ENCODE peak calls at places on chromosomes 7 and 10, in five cellular contexts. W, O, Y, Z and L are unnamed samples. For H4K20me1, the result is how much of the 10 kb centered on the place peaks cover.

GRCh38 chr7:38630720-38631673 is at the start of gene AMPH:
- DNase-seq in Y (no peak), O (peak), Z (peak), W (peak), L (peak)

GRCh38 chr7:43325595-43325994 is 213.1 kb downstream of the HECW1 start:
- DNase-seq in W (no peak), Z (no peak), Y (no peak), O (no peak), L (no peak)

GRCh38 chr10:28087675-28088351 is 88.9 kb upstream of the ODAD2 start:
- DNase-seq in W (no peak), O (no peak), Z (no peak), Y (no peak), L (peak)

GRCh38 chr10:125936331-125936730 is 40.0 kb downstream of the FANK1 start:
- DNase-seq in Y (no peak), O (no peak), W (no peak), Z (no peak), L (no peak)

GRCh38 chr7:28389504-28390385 is 22.6 kb upstream of the CREB5 start:
- DNase-seq in Y (peak), Z (peak), O (peak), W (peak), L (peak)

GRCh38 chr7:26013551-26014083 is 138.4 kb upstream of the NFE2L3 start:
- DNase-seq in Z (no peak), O (no peak), Y (no peak), W (no peak), L (no peak)

GRCh38 chr7:16841681-16842080 is 36.9 kb upstream of the AGR2 start:
- DNase-seq in Z (no peak), O (no peak), W (no peak), Y (no peak), L (no peak)

GRCh38 chr7:151889406-151890354 is 12.8 kb upstream of the PRKAG2 start:
- DNase-seq in Y (no peak), W (no peak), O (no peak), Z (no peak), L (no peak)

GRCh38 chr7:99624487-99624886 is 7.7 kb downstream of the ZSCAN25 start:
- DNase-seq in Y (no peak), O (no peak), Z (no peak), W (no peak), L (no peak)

GRCh38 chr7:11665381-11665780 is 166.6 kb downstream of the THSD7A start:
- DNase-seq in W (no peak), Y (no peak), Z (no peak), O (no peak), L (no peak)

GRCh38 chr7:72435913-72436480 is 23.9 kb upstream of the CALN1 start:
- DNase-seq in O (no peak), Y (no peak), Z (no peak), W (no peak), L (no peak)

GRCh38 chr10:97701438-97702064 is 12.0 kb upstream of the MARVELD1 start:
- DNase-seq in Z (peak), Y (no peak), W (peak), O (peak), L (peak)

GRCh38 chr7:150947761-150948680 is 30.1 kb downstream of the KCNH2 start:
- DNase-seq in Z (no peak), O (no peak), Y (no peak), W (no peak), L (no peak)

GRCh38 chr10:97412891-97413304 is 11.8 kb upstream of the RRP12 start:
- DNase-seq in Z (peak), Y (peak), W (no peak), O (no peak), L (peak)

GRCh38 chr10:43461950-43462349 is 25.0 kb downstream of the ZNF487 start:
- DNase-seq in Z (peak), W (peak), Y (peak), O (peak), L (peak)

GRCh38 chr10:31751401-31752080 is 177.1 kb downstream of the ARHGAP12 start:
- DNase-seq in O (no peak), Z (no peak), W (no peak), Y (no peak), L (no peak)

GRCh38 chr7:28592861-28593260 is 180.5 kb downstream of the CREB5 start:
- DNase-seq in O (no peak), Y (no peak), W (no peak), Z (no peak), L (no peak)

GRCh38 chr7:46908770-46909169 is 673.1 kb downstream of the TNS3 start:
- DNase-seq in Z (no peak), Y (peak), O (no peak), W (no peak), L (peak)

GRCh38 chr7:130430841-130431713 is 9.7 kb downstream of the CEP41 start:
- DNase-seq in Y (no peak), O (no peak), W (no peak), Z (no peak), L (peak)

GRCh38 chr10:8852546-8852945 is 798.1 kb downstream of the GATA3 start:
- DNase-seq in O (peak), W (no peak), Y (no peak), Z (no peak), L (no peak)

GRCh38 chr10:71555087-71555728 is 158.5 kb downstream of the CDH23 start:
- DNase-seq in Z (no peak), O (no peak), Y (no peak), W (no peak), L (no peak)

DNA sequence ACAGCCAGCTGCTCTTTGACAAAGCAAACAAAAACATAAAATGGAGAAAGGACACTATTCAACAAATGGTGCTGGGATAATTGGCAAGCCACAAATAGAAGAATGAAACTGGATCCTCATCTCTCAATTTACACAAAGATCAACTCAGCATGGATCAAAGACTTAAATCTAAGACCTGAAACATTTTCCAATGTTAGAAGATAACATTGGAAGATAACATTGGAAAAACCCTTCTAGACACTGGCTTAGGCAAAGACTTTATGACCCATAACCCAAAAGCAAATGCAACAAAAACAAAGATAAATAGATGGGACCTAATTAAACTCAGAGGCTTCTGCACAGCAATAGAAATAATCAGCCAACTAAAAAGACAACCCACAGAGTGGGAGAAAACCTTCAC is 425.7 kb upstream of the SEMA3D start:
- DNase-seq in O (no peak), Y (no peak), Z (no peak), W (no peak), L (no peak)
- H4K20me1 ChIP-seq in O (under half), Y (under half), Z (under half), W (under half), L (under half)

GRCh38 chr10:131882151-131882550 is 18.7 kb upstream of the PPP2R2D start:
- DNase-seq in Z (no peak), Y (no peak), O (no peak), W (no peak), L (no peak)
- TF ChIP-seq EZH2 in Z (no peak), Y (no peak), O (no peak), W (no peak), L (no peak)

GRCh38 chr10:133151528-133151927 is 8.5 kb upstream of the KNDC1 start:
- DNase-seq in W (peak), Z (no peak), O (peak), Y (no peak), L (no peak)
- H4K20me1 ChIP-seq in W (under half), Z (under half), O (under half), Y (under half), L (under half)

DNA sequence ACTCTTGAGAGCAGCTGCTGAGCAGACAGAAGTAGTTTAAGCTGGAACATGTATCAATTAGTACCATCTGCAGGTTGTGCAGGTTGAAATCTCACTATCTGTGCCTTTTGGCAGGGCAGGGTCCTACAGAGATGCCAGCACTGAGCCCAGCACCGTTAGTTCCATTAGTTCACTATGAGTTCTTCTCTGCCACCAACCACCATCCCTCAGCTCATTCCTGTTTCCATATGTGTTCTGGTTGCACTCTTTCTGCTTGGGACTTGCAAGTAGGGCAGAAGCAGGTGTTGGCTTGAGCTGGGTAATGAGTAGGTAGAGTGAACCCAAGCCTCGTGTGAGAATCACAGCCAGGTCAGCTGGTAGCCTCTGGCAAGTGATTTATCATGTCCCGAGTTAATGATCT is 2.8 kb downstream of the SMO start:
- DNase-seq in Z (no peak), W (no peak), O (no peak), Y (no peak), L (no peak)
- TF ChIP-seq EZH2 in Z (no peak), W (no peak), O (no peak), Y (no peak), L (no peak)

GRCh38 chr7:139738772-139739171 is 39.0 kb downstream of the HIPK2 start:
- DNase-seq in O (no peak), Y (no peak), Z (no peak), W (no peak), L (no peak)

GRCh38 chr7:139739863-139740597 is 37.8 kb downstream of the HIPK2 start:
- DNase-seq in O (no peak), Z (no peak), W (no peak), Y (no peak), L (no peak)

GRCh38 chr7:139741813-139742344 is 35.9 kb downstream of the HIPK2 start:
- DNase-seq in Z (no peak), Y (no peak), W (no peak), O (no peak), L (no peak)

GRCh38 chr7:139743267-139743966 is 34.4 kb downstream of the HIPK2 start:
- DNase-seq in O (no peak), Z (no peak), W (no peak), Y (no peak), L (no peak)

DNA sequence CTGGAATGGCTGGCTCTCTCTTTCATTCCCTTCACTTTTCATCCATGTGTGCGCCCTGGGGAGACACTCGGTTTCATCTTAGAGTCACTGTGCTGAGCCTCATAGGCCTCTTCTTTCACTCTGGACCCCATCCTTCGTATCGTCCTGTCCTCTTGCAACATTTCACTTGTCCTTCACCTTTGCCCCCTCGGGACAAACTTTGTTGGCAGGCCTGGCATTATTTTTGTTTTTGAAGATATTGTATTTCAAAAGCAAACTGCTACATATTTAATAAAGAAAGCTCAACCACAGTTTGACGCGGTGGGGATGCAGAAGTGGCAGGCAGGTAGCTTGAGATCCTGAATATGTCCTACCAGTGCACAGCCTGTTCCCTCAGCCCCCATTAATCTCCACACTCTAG is 36.6 kb downstream of the HIPK2 start:
- DNase-seq in Y (no peak), O (no peak), W (no peak), Z (no peak), L (no peak)
- H4K20me1 ChIP-seq in Y (under half), O (under half), W (half or more), Z (under half), L (under half)

GRCh38 chr10:114017266-114017665 is 26.4 kb upstream of the ADRB1 start:
- DNase-seq in Y (no peak), W (no peak), Z (no peak), O (no peak), L (no peak)
- TF ChIP-seq EZH2 in Y (no peak), W (no peak), Z (no peak), O (no peak), L (no peak)

GRCh38 chr7:2526659-2527504 is 7.3 kb downstream of the LFNG start:
- DNase-seq in Y (no peak), Z (no peak), W (no peak), O (no peak), L (no peak)
- H4K20me1 ChIP-seq in Y (under half), Z (under half), W (half or more), O (under half), L (under half)